ENCODE peak calls at places on chromosomes 7 and 10, in eight cellular contexts. Q is uterus, K is neural progenitor cell, I is lower lobe of right lung, M is fibroblast of lung, Y is OCI-LY7, P is cardiac muscle cell, H is spleen. N is an unnamed sample.

GRCh38 chr10:113111900-113112853 is 162.1 kb downstream of the TCF7L2 start:
- DNase-seq in M (peak; percentile 83), K (no peak), P (peak; percentile 81), I (no peak), Y (no peak), H (no peak), Q (no peak), N (no peak)

GRCh38 chr10:31101123-31101522 is 69.5 kb upstream of the ZNF438 start:
- DNase-seq in Q (no peak), H (no peak), K (no peak), P (peak; percentile 66), M (peak; percentile 74), Y (no peak), I (no peak), N (no peak)

GRCh38 chr10:101841826-101842225 is 1.8 kb downstream of the KCNIP2 start:
- DNase-seq in P (no peak), Q (no peak), M (no peak), I (peak; percentile 3), K (no peak), Y (no peak), H (no peak), N (no peak)

GRCh38 chr10:89604200-89604599 is 40.8 kb downstream of the PANK1 start:
- DNase-seq in P (no peak), Y (no peak), K (no peak), I (no peak), Q (no peak), M (no peak), H (no peak), N (no peak)

GRCh38 chr10:31819393-31819820 is 109.2 kb downstream of the ARHGAP12 start:
- DNase-seq in Q (peak; percentile 18), H (no peak), K (no peak), Y (no peak), P (no peak), M (no peak), I (no peak), N (no peak)

GRCh38 chr10:16809074-16809718 is 8.0 kb downstream of the RSU1 start:
- DNase-seq in Q (no peak), P (peak; percentile 68), H (no peak), I (no peak), Y (peak; percentile 42), M (peak; percentile 42), K (peak; percentile 71), N (peak; percentile 52)

GRCh38 chr10:118816471-118817168 is 61.9 kb upstream of the CACUL1 start:
- DNase-seq in Y (no peak), P (no peak), I (no peak), H (no peak), K (no peak), M (no peak), Q (no peak), N (no peak)

GRCh38 chr10:112919721-112920120 is 30.3 kb upstream of the TCF7L2 start:
- DNase-seq in K (no peak), H (no peak), M (peak; percentile 48), Y (no peak), Q (no peak), I (no peak), P (peak; percentile 49), N (no peak)

GRCh38 chr7:47724335-47724982 is 142.5 kb upstream of the TNS3 start:
- DNase-seq in I (no peak), Q (no peak), P (peak; percentile 65), H (no peak), M (peak; percentile 93), Y (no peak), K (peak; percentile 59), N (peak; percentile 42)

GRCh38 chr7:9600974-9601373 is 1167.6 kb downstream of the NXPH1 start:
- DNase-seq in I (no peak), K (peak; percentile 48), M (no peak), P (no peak), Q (no peak), Y (no peak), H (no peak), N (no peak)

GRCh38 chr7:131011437-131011752 is 277.4 kb upstream of the KLF14 start:
- DNase-seq in Q (no peak), K (no peak), I (peak; percentile 85), M (no peak), P (no peak), H (peak; percentile 84), Y (no peak), N (no peak)

GRCh38 chr7:37047260-37047659 is 323.0 kb upstream of the AOAH start:
- DNase-seq in P (no peak), K (no peak), M (no peak), Y (no peak), I (no peak), H (no peak), Q (no peak), N (peak; percentile 45)

GRCh38 chr7:127769696-127770400 is 117.9 kb downstream of the SND1 start:
- DNase-seq in I (no peak), Y (no peak), P (peak; percentile 71), K (no peak), M (peak; percentile 16), Q (no peak), H (no peak), N (no peak)

GRCh38 chr10:14560274-14560673 is 214.4 kb downstream of the FAM107B start:
- DNase-seq in M (peak; percentile 38), P (peak; percentile 25), K (peak; percentile 56), Q (no peak), I (peak; percentile 72), H (peak; percentile 85), Y (peak; percentile 74), N (peak; percentile 85)

GRCh38 chr10:108801775-108802516 is 1121.4 kb downstream of the XPNPEP1 start:
- DNase-seq in Y (no peak), M (peak; percentile 41), I (no peak), K (no peak), P (no peak), H (no peak), Q (no peak), N (no peak)

GRCh38 chr10:116995648-116996047 is 9.3 kb downstream of the SHTN1 start:
- DNase-seq in I (no peak), H (no peak), Y (no peak), Q (no peak), K (peak; percentile 15), P (no peak), M (no peak), N (no peak)

GRCh38 chr10:75402486-75403143 is 1.1 kb upstream of the ZNF503 start:
- DNase-seq in M (no peak), I (peak; percentile 63), K (peak; percentile 76), Q (peak; percentile 61), P (no peak), Y (no peak), H (no peak), N (peak; percentile 87)

DNA sequence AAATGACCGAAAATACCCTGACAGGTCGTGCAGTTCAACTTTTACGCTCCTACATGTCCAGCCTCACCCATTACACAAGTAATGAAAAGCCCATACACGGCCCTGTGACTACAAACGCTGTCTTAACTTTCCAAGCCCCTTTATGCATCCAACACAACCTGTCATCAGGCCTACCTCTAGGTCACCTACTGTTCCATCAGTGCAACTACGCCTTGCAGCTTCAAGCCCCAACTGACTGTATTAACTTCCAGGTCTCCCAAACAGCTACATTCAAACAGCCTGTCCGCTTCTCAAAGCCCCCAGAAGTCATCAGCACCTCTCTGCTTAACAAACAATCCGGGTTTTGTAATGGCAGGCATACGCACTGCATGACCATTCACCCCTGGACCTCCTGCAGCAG is 19.2 kb downstream of the ZNF107 start:
- DNase-seq in I (no peak), M (no peak), Q (no peak), P (no peak), H (no peak), Y (peak; percentile 69), K (no peak), N (no peak)
- TF ChIP-seq CTCF in I (no peak), M (no peak), Q (no peak), P (no peak), H (no peak), Y (peak; percentile 63), K (no peak), N (no peak)

GRCh38 chr7:148434181-148434769 is 156.3 kb upstream of the C7orf33 start:
- DNase-seq in Q (no peak), K (no peak), P (no peak), H (no peak), Y (no peak), I (no peak), M (no peak), N (no peak)
- H3K4me3 ChIP-seq in Q (no peak overlapping the region), K (no peak overlapping the region), P (no peak overlapping the region), H (no peak overlapping the region), Y (no peak overlapping the region), I (no peak overlapping the region), M (no peak overlapping the region), N (no peak overlapping the region)

DNA sequence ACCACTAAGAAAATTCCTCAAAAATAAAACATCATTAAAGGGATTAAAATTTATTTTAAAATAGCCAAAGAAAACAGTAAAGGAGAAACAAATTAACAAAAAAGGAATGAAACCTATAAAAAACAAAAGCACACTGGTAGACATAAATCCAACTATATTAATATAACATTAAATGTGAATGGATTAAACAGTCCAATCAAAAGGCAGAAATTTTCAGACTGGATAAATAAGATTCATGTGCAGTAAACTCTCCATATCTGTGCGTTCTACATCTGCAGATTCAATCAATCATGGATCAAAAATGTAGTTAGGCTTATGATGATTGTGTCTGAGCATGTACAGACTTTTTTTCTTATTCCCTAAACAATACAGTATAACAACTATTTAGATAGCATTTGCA is 42.6 kb downstream of the ZNF518A start:
- DNase-seq in Y (no peak), H (no peak), K (no peak), Q (no peak), P (no peak), M (no peak), I (no peak), N (no peak)
- H3K9me3 ChIP-seq in Y (peaks cover 34% of the 10 kb centered on the region), H (peaks cover 100% of the 10 kb centered on the region), K (peaks cover under 1% of the 10 kb centered on the region), Q (peaks cover 26% of the 10 kb centered on the region), P (no peaks in the 10 kb centered on the region), M (no peaks in the 10 kb centered on the region), I (peaks cover 51% of the 10 kb centered on the region), N (peaks cover 25% of the 10 kb centered on the region)

GRCh38 chr10:68752711-68753110 is 31.7 kb downstream of the CCAR1 start:
- DNase-seq in Y (no peak), K (no peak), M (no peak), Q (no peak), I (no peak), P (no peak), H (no peak), N (no peak)
- TF ChIP-seq CTCF in Y (no peak), K (no peak), M (no peak), Q (no peak), I (no peak), P (no peak), H (no peak), N (no peak)

DNA sequence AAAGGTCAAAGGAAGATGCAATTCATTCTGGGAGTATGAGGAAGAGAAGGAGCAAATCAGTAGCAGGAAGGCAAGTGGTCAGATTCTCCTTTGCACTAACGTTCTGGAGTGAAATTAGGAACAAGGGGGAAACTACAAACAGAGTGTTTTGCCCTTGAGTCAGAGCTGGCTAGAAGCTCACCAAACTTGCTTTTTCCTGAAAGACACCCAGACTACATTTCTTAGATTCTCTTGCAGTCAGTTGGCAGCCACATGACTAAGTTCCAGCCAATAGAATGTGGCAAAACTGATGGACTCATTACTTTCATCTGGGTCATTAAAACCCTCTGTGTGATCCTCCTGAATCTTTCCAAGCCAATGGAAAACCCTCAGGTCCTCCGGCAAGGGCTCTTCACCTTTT is 18.6 kb upstream of the DLX5 start:
- DNase-seq in K (no peak), H (no peak), Q (no peak), M (no peak), Y (no peak), I (no peak), P (no peak), N (no peak)
- H3K4me3 ChIP-seq in K (no peak overlapping the region), H (no peak overlapping the region), Q (no peak overlapping the region), M (no peak overlapping the region), Y (no peak overlapping the region), I (no peak overlapping the region), P (no peak overlapping the region), N (no peak overlapping the region)